ENCODE peak calls at places on chromosomes 11 and 22, in nine cellular contexts. One of them, this sample, is unnamed.

GRCh38 chr11:69377029-69377952 is 83.3 kb downstream of the MYEOV start:
- DNase-seq in HFFc6: no peak
- DNase-seq in left ventricle myocardium inferior: peak; percentile 8
- DNase-seq in left lung: peak; percentile 26
- DNase-seq in fibroblast of pulmonary artery: no peak
- DNase-seq in psoas muscle: peak; percentile 7
- DNase-seq in endothelial cell: no peak
- DNase-seq in WTC11: peak; percentile 6
- DNase-seq in endodermal cell: no peak
- DNase-seq in this sample: no peak

GRCh38 chr11:75949023-75949672 is 134.1 kb downstream of the UVRAG start:
- DNase-seq in left ventricle myocardium inferior: no peak
- DNase-seq in fibroblast of pulmonary artery: no peak
- DNase-seq in endothelial cell: no peak
- DNase-seq in HFFc6: peak; percentile 33
- DNase-seq in endodermal cell: no peak
- DNase-seq in left lung: no peak
- DNase-seq in WTC11: no peak
- DNase-seq in psoas muscle: no peak
- DNase-seq in this sample: no peak

GRCh38 chr22:30665786-30666185 is 1.9 kb downstream of the DUSP18 start:
- DNase-seq in psoas muscle: no peak
- DNase-seq in fibroblast of pulmonary artery: no peak
- DNase-seq in left ventricle myocardium inferior: no peak
- DNase-seq in HFFc6: no peak
- DNase-seq in WTC11: no peak
- DNase-seq in endothelial cell: no peak
- DNase-seq in endodermal cell: no peak
- DNase-seq in left lung: no peak
- DNase-seq in this sample: no peak

GRCh38 chr11:58451585-58451984 is 9.5 kb upstream of the OR5B12 start:
- DNase-seq in left lung: no peak
- DNase-seq in HFFc6: no peak
- DNase-seq in psoas muscle: no peak
- DNase-seq in fibroblast of pulmonary artery: no peak
- DNase-seq in endothelial cell: no peak
- DNase-seq in left ventricle myocardium inferior: no peak
- DNase-seq in WTC11: no peak
- DNase-seq in endodermal cell: no peak
- DNase-seq in this sample: no peak

GRCh38 chr11:83523676-83524075 is 237.5 kb upstream of the CCDC90B start:
- DNase-seq in endodermal cell: no peak
- DNase-seq in left ventricle myocardium inferior: no peak
- DNase-seq in WTC11: peak; percentile 18
- DNase-seq in endothelial cell: no peak
- DNase-seq in left lung: no peak
- DNase-seq in HFFc6: no peak
- DNase-seq in psoas muscle: no peak
- DNase-seq in fibroblast of pulmonary artery: no peak
- DNase-seq in this sample: no peak

GRCh38 chr11:11691296-11692141 is 69.7 kb upstream of the GALNT18 start:
- DNase-seq in WTC11: peak; percentile 69
- DNase-seq in psoas muscle: no peak
- DNase-seq in left ventricle myocardium inferior: no peak
- DNase-seq in fibroblast of pulmonary artery: no peak
- DNase-seq in endodermal cell: peak; percentile 91
- DNase-seq in endothelial cell: peak; percentile 38
- DNase-seq in left lung: no peak
- DNase-seq in HFFc6: no peak
- DNase-seq in this sample: no peak

GRCh38 chr11:18705651-18706281 is 7.2 kb downstream of the TMEM86A start:
- DNase-seq in HFFc6: no peak
- DNase-seq in fibroblast of pulmonary artery: no peak
- DNase-seq in left lung: peak; percentile 48
- DNase-seq in endodermal cell: no peak
- DNase-seq in WTC11: peak; percentile 20
- DNase-seq in left ventricle myocardium inferior: peak; percentile 36
- DNase-seq in psoas muscle: peak; percentile 39
- DNase-seq in endothelial cell: no peak
- DNase-seq in this sample: no peak

GRCh38 chr11:5196067-5196466 is 4.4 kb downstream of the OR51V1 start:
- DNase-seq in endodermal cell: peak; percentile 74
- DNase-seq in WTC11: peak; percentile 20
- DNase-seq in left ventricle myocardium inferior: no peak
- DNase-seq in left lung: no peak
- DNase-seq in psoas muscle: no peak
- DNase-seq in endothelial cell: no peak
- DNase-seq in HFFc6: no peak
- DNase-seq in fibroblast of pulmonary artery: no peak
- DNase-seq in this sample: no peak

GRCh38 chr11:65414776-65415498 is 7.7 kb upstream of the NEAT1 start:
- DNase-seq in endothelial cell: no peak
- DNase-seq in fibroblast of pulmonary artery: no peak
- DNase-seq in left ventricle myocardium inferior: peak; percentile 9
- DNase-seq in WTC11: no peak
- DNase-seq in psoas muscle: no peak
- DNase-seq in endodermal cell: no peak
- DNase-seq in left lung: peak; percentile 28
- DNase-seq in HFFc6: no peak
- DNase-seq in this sample: no peak

GRCh38 chr11:66071326-66071870 is 1.3 kb downstream of the PACS1 start:
- DNase-seq in left lung: no peak
- DNase-seq in HFFc6: no peak
- DNase-seq in endothelial cell: no peak
- DNase-seq in endodermal cell: no peak
- DNase-seq in psoas muscle: no peak
- DNase-seq in fibroblast of pulmonary artery: peak; percentile 12
- DNase-seq in left ventricle myocardium inferior: no peak
- DNase-seq in WTC11: no peak
- DNase-seq in this sample: no peak

GRCh38 chr22:19218541-19219233 is 40.2 kb upstream of the SLC25A1 start:
- DNase-seq in endothelial cell: no peak
- DNase-seq in endodermal cell: no peak
- DNase-seq in left ventricle myocardium inferior: no peak
- DNase-seq in HFFc6: no peak
- DNase-seq in psoas muscle: no peak
- DNase-seq in left lung: no peak
- DNase-seq in WTC11: no peak
- DNase-seq in fibroblast of pulmonary artery: no peak
- DNase-seq in this sample: no peak

DNA sequence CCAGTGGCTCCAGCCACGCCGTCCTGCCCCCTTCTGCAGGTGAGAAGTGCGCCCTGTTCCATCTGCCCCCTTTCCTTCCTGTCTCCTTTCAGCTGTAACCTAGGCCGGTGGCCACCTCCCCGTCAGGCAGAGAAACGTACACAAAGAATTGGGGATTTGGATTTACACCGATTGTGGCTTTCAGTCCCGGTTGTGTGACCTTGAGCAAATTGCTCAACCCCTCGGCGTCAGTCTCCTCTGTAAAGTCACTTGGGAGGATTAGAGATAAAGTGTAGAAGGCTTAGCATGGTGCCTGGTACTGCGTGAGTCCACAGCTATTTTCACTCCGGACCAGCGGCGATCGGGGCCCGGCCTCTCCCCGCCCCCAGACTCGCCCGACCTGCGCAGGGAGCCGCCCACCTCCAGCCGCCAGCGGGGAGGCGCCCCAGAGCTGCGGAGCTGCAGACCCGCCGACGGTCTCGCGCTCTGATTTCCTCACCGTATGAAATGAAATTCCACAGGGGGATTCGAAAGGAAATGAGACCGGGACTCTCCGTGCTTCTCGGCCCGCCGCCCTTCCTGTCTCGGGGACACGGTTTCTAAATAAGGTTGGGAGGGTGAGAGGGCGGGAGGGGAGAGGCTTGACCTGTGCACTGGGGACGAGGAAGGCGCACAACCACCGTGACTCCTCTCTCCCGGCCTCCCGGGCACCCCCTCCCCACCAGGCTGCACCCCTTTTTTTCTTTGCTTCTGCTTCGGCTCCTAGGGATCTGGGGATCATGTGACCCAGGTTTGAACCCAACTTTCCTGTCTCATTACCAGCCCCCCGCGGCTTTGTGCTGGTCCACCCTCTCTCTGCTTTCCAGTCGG is 703 bp upstream of the FZD4 start:
- DNase-seq in left lung: peak; percentile 80
- DNase-seq in left ventricle myocardium inferior: peak; percentile 90
- DNase-seq in endothelial cell: peak; percentile 90
- DNase-seq in psoas muscle: peak; percentile 89
- DNase-seq in WTC11: peak; percentile 84
- DNase-seq in fibroblast of pulmonary artery: peak; percentile 84
- DNase-seq in endodermal cell: peak; percentile 94
- DNase-seq in HFFc6: peak; percentile 54
- DNase-seq in this sample: peak; percentile 76
- TF ChIP-seq CTCF in left lung: no peak
- TF ChIP-seq CTCF in left ventricle myocardium inferior: peak; percentile 61
- TF ChIP-seq CTCF in endothelial cell: no peak
- TF ChIP-seq CTCF in psoas muscle: peak; percentile 12
- TF ChIP-seq CTCF in WTC11: no peak
- TF ChIP-seq CTCF in fibroblast of pulmonary artery: no peak
- TF ChIP-seq CTCF in endodermal cell: peak; percentile 44
- TF ChIP-seq CTCF in HFFc6: peak; percentile 21
- TF ChIP-seq CTCF in this sample: peak; percentile 8

GRCh38 chr11:101759771-101760450 is 154.9 kb upstream of the CEP126 start:
- DNase-seq in left ventricle myocardium inferior: no peak
- DNase-seq in fibroblast of pulmonary artery: peak; percentile 7
- DNase-seq in endodermal cell: no peak
- DNase-seq in left lung: no peak
- DNase-seq in HFFc6: no peak
- DNase-seq in WTC11: no peak
- DNase-seq in psoas muscle: no peak
- DNase-seq in endothelial cell: no peak
- DNase-seq in this sample: no peak
- TF ChIP-seq CTCF in left ventricle myocardium inferior: peak; percentile 13
- TF ChIP-seq CTCF in fibroblast of pulmonary artery: peak; percentile 23
- TF ChIP-seq CTCF in endodermal cell: peak; percentile 43
- TF ChIP-seq CTCF in left lung: no peak
- TF ChIP-seq CTCF in HFFc6: peak; percentile 26
- TF ChIP-seq CTCF in WTC11: no peak
- TF ChIP-seq CTCF in psoas muscle: no peak
- TF ChIP-seq CTCF in endothelial cell: no peak
- TF ChIP-seq CTCF in this sample: no peak

DNA sequence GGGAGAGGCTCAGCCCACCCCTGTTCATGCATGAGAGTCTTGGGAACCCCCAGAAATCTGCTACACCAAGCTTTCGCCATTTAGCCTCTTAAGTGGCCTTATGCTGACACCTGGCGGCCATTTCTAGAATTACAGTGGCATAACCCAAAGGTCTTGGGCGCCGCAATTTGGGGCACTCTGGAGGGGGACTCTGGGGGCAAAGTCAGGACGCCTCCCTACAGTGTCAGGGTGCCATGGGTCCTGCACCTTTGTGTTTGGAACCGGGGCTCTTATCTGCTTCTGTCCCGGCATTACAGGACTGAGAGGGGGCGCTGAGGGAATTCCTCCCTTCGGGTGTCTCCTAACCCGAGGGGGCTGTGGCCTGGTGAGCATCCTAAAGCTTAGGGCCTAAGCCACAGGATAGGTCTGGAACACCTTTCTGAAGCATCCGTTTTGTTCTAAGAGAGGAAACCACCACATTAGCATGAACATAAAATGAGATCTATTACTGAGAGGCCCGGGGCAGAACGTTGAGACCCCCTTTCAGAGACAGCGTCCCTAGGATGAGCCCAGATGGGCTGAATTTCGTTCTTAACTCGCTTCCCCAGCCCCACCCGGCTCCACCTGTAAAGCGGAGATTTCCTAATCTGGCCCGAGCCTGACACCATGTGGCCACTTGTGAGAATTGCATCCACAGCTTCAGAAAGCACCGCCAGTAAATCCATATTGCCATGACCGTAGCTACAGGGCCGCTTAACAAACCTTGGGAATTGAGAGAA is 9.3 kb downstream of the INS start:
- DNase-seq in endothelial cell: peak; percentile 80
- DNase-seq in WTC11: peak; percentile 91
- DNase-seq in psoas muscle: peak; percentile 73
- DNase-seq in HFFc6: peak; percentile 39
- DNase-seq in fibroblast of pulmonary artery: peak; percentile 75
- DNase-seq in left ventricle myocardium inferior: peak; percentile 67
- DNase-seq in endodermal cell: peak; percentile 95
- DNase-seq in left lung: peak; percentile 73
- DNase-seq in this sample: peak; percentile 84
- TF ChIP-seq CTCF in endothelial cell: peak; percentile 95
- TF ChIP-seq CTCF in WTC11: peak; percentile 89
- TF ChIP-seq CTCF in psoas muscle: peak; percentile 85
- TF ChIP-seq CTCF in HFFc6: peak; percentile 84
- TF ChIP-seq CTCF in fibroblast of pulmonary artery: peak; percentile 75
- TF ChIP-seq CTCF in left ventricle myocardium inferior: peak; percentile 74
- TF ChIP-seq CTCF in endodermal cell: peak; percentile 80
- TF ChIP-seq CTCF in left lung: peak; percentile 72
- TF ChIP-seq CTCF in this sample: peak; percentile 88

GRCh38 chr22:50695421-50696250 is 23.0 kb downstream of the SHANK3 start:
- DNase-seq in WTC11: peak; percentile 5
- DNase-seq in left ventricle myocardium inferior: no peak
- DNase-seq in psoas muscle: peak; percentile 8
- DNase-seq in endodermal cell: peak; percentile 35
- DNase-seq in fibroblast of pulmonary artery: no peak
- DNase-seq in left lung: peak; percentile 17
- DNase-seq in HFFc6: no peak
- DNase-seq in endothelial cell: no peak
- DNase-seq in this sample: no peak

GRCh38 chr22:50694766-50695420 is 22.3 kb downstream of the SHANK3 start:
- DNase-seq in WTC11: peak; percentile 18
- DNase-seq in endothelial cell: no peak
- DNase-seq in left lung: peak; percentile 24
- DNase-seq in HFFc6: no peak
- DNase-seq in fibroblast of pulmonary artery: no peak
- DNase-seq in endodermal cell: peak; percentile 38
- DNase-seq in left ventricle myocardium inferior: peak; percentile 11
- DNase-seq in psoas muscle: no peak
- DNase-seq in this sample: no peak

GRCh38 chr22:50693462-50693861 is 20.8 kb downstream of the SHANK3 start:
- DNase-seq in HFFc6: no peak
- DNase-seq in endothelial cell: no peak
- DNase-seq in left ventricle myocardium inferior: no peak
- DNase-seq in left lung: no peak
- DNase-seq in psoas muscle: no peak
- DNase-seq in endodermal cell: no peak
- DNase-seq in fibroblast of pulmonary artery: no peak
- DNase-seq in WTC11: no peak
- DNase-seq in this sample: no peak

GRCh38 chr22:50696251-50696798 is 23.7 kb downstream of the SHANK3 start:
- DNase-seq in WTC11: no peak
- DNase-seq in left ventricle myocardium inferior: peak; percentile 12
- DNase-seq in endothelial cell: no peak
- DNase-seq in endodermal cell: no peak
- DNase-seq in left lung: peak; percentile 14
- DNase-seq in HFFc6: no peak
- DNase-seq in psoas muscle: peak; percentile 4
- DNase-seq in fibroblast of pulmonary artery: no peak
- DNase-seq in this sample: no peak

DNA sequence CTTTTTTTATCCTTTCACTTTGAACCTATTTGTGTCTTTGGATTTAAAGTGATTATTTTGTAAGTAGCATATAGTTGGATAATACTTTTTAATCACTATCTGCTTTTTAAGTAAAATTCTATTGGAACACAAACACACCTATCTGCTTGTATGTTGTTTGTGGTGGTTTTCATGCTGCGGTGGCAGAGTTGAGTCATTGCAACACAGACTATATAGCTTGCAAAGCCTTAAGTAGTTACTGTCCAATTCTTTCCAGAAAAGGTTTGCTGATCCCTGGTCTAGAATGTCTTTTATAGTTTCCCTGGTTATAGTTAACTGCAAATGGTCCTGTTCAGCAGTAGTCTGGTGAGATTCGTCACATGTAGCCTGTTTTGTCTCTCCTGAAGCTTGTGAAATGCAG is 21.5 kb downstream of the SHANK3 start:
- DNase-seq in fibroblast of pulmonary artery: peak; percentile 22
- DNase-seq in HFFc6: no peak
- DNase-seq in endothelial cell: no peak
- DNase-seq in psoas muscle: no peak
- DNase-seq in WTC11: no peak
- DNase-seq in left lung: no peak
- DNase-seq in left ventricle myocardium inferior: no peak
- DNase-seq in endodermal cell: no peak
- DNase-seq in this sample: no peak
- TF ChIP-seq CTCF in fibroblast of pulmonary artery: no peak
- TF ChIP-seq CTCF in HFFc6: no peak
- TF ChIP-seq CTCF in endothelial cell: no peak
- TF ChIP-seq CTCF in psoas muscle: no peak
- TF ChIP-seq CTCF in WTC11: no peak
- TF ChIP-seq CTCF in left lung: no peak
- TF ChIP-seq CTCF in left ventricle myocardium inferior: no peak
- TF ChIP-seq CTCF in endodermal cell: peak; percentile 44
- TF ChIP-seq CTCF in this sample: no peak